ENCODE peak calls at places on chromosomes 11 and 22, in eight cellular contexts. Y, B, L, K, C, J, M and S are unnamed samples.

GRCh38 chr11:43803766-43804165 is 76.9 kb upstream of the ALKBH3 start:
- DNase-seq in Y (no peak), B (no peak), L (no peak), K (no peak), C (no peak), J (no peak), M (no peak), S (no peak)

GRCh38 chr11:8642226-8642625 is 40.2 kb downstream of the TRIM66 start:
- DNase-seq in Y (no peak), B (no peak), L (no peak), K (no peak), C (no peak), J (no peak), M (no peak), S (no peak)

GRCh38 chr11:108524422-108524821 is 26.2 kb upstream of the POGLUT3 start:
- DNase-seq in Y (no peak), B (no peak), L (no peak), K (no peak), C (no peak), J (no peak), M (no peak), S (no peak)

GRCh38 chr11:10886652-10887250 is 28.9 kb upstream of the ZBED5 start:
- DNase-seq in Y (no peak), B (no peak), L (no peak), K (no peak), C (no peak), J (no peak), M (no peak), S (no peak)

GRCh38 chr11:68439355-68440065 is 21.0 kb upstream of the PPP6R3 start:
- DNase-seq in Y (no peak), B (peak), L (no peak), K (no peak), C (peak), J (no peak), M (no peak), S (no peak)

GRCh38 chr22:19429950-19430889 is 1.3 kb downstream of the HIRA start:
- DNase-seq in Y (no peak), B (no peak), L (no peak), K (no peak), C (peak), J (peak), M (peak), S (peak)

GRCh38 chr11:30016588-30017363 is at the start of gene KCNA4:
- DNase-seq in Y (no peak), B (no peak), L (no peak), K (no peak), C (peak), J (peak), M (peak), S (no peak)

GRCh38 chr11:101915811-101916291 is 471 bp downstream of the ANGPTL5 start:
- DNase-seq in Y (no peak), B (no peak), L (peak), K (no peak), C (peak), J (no peak), M (no peak), S (no peak)